ENCODE peak calls at places on chromosomes 3 and 15, in four cellular contexts. Y is left lung, W is hepatocyte, U is ascending aorta. L is an unnamed sample.

GRCh38 chr15:91289324-91289723 is 189.3 kb downstream of the SV2B start:
- DNase-seq in U (no peak), W (no peak), Y (no peak), L (no peak)

GRCh38 chr15:100958326-100959065 is 39.3 kb downstream of the LRRK1 start:
- DNase-seq in W (no peak), U (no peak), Y (no peak), L (no peak)

GRCh38 chr3:191148131-191148530 is 50.9 kb upstream of the OSTN start:
- DNase-seq in U (no peak), Y (no peak), W (no peak), L (no peak)

GRCh38 chr15:46676233-46677206 is 1040.8 kb upstream of the SEMA6D start:
- DNase-seq in Y (no peak), W (no peak), U (no peak), L (no peak)

GRCh38 chr15:62940755-62941361 is 101.7 kb upstream of the TPM1 start:
- DNase-seq in U (peak), W (peak), Y (peak), L (no peak)

GRCh38 chr15:69509131-69509530 is 56.5 kb downstream of the RPLP1 start:
- DNase-seq in U (no peak), Y (no peak), W (no peak), L (no peak)

GRCh38 chr15:32657198-32657886 is 15.8 kb downstream of the SCG5 start:
- DNase-seq in U (no peak), W (no peak), Y (no peak), L (no peak)

GRCh38 chr3:125117631-125118191 is 61.9 kb upstream of the HEG1 start:
- DNase-seq in W (no peak), Y (no peak), U (no peak), L (no peak)

GRCh38 chr3:138081371-138082084 is 33.9 kb downstream of the DZIP1L start:
- DNase-seq in Y (no peak), U (no peak), W (no peak), L (no peak)

GRCh38 chr15:62549345-62549970 is 384.4 kb upstream of the C2CD4B start:
- DNase-seq in W (peak), U (no peak), Y (no peak), L (no peak)

GRCh38 chr3:140974900-140975299 is 33.3 kb downstream of the SLC25A36 start:
- DNase-seq in U (no peak), W (no peak), Y (no peak), L (no peak)

GRCh38 chr3:179174316-179174715 is 26.2 kb downstream of the PIK3CA start:
- DNase-seq in Y (no peak), U (no peak), W (no peak), L (no peak)

GRCh38 chr15:35312355-35312754 is 227.3 kb upstream of the NANOGP8 start:
- DNase-seq in W (no peak), Y (no peak), U (no peak), L (no peak)

GRCh38 chr3:187015903-187016638 is 85.7 kb downstream of the ST6GAL1 start:
- DNase-seq in Y (no peak), U (no peak), W (no peak), L (no peak)

GRCh38 chr3:5321941-5322340 is 134.4 kb downstream of the EDEM1 start:
- DNase-seq in U (no peak), Y (no peak), W (no peak), L (no peak)

GRCh38 chr15:77500986-77501385 is 80.3 kb downstream of the HMG20A start:
- DNase-seq in Y (no peak), W (no peak), U (no peak), L (peak)

GRCh38 chr3:169348981-169349942 is 314.2 kb downstream of the MECOM start:
- DNase-seq in U (no peak), Y (no peak), W (peak), L (no peak)

GRCh38 chr3:196122688-196123046 is 40.8 kb upstream of the TFRC start:
- DNase-seq in W (no peak), U (no peak), Y (no peak), L (no peak)

GRCh38 chr3:196128172-196128843 is 46.4 kb upstream of the TFRC start:
- DNase-seq in U (no peak), W (no peak), Y (no peak), L (no peak)

GRCh38 chr3:196131921-196132320 is 50.0 kb upstream of the TFRC start:
- DNase-seq in U (no peak), W (no peak), Y (no peak), L (no peak)

GRCh38 chr3:196124608-196125007 is 42.7 kb upstream of the TFRC start:
- DNase-seq in U (no peak), W (no peak), Y (no peak), L (no peak)

DNA sequence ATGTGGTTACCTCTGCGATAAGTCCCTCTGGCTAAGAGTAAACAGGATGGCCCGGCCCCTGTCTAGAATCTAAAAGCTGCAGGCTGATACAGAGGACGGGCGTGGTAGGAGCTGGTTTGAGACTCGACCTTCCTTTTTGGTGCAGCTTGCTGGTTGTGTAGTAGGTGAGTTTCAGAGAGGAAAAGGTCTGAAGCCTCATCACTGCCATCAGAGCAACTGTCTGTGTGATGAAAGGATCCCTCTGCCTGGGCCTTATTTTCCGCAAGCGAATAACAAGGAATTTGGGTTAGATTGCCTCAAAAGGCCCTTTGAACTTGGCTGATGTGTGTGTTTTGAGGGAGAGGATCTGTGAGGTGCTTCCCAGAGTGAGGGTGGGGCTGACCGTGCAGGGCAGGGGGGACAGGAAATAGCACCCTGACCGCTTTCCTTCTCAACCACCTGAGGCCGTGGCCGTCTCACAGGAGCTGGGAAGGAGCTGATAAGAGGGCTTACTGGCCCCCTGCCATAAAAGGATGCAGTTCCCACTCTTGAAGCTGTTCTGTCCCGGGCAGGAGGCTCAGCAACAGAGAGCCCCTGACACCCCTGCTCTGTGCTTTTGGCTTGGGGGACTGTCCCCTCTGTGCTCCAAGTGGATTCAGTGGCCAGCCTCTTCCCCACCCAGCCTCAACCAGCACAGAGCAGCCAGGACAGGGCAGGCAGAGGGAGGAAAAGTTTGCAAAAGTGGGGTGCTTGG is 45.6 kb upstream of the TFRC start:
- DNase-seq in U (no peak), Y (no peak), W (peak), L (no peak)
- TF ChIP-seq CTCF in U (no peak), Y (no peak), W (no peak), L (no peak)

GRCh38 chr3:181565416-181565815 is 146.3 kb upstream of the SOX2 start:
- DNase-seq in W (no peak), Y (no peak), U (no peak), L (no peak)

GRCh38 chr3:181561605-181562031 is 150.1 kb upstream of the SOX2 start:
- DNase-seq in U (no peak), Y (no peak), W (no peak), L (no peak)

GRCh38 chr3:181567446-181568075 is 144.2 kb upstream of the SOX2 start:
- DNase-seq in Y (no peak), W (no peak), U (no peak), L (no peak)

GRCh38 chr3:181561130-181561529 is 150.6 kb upstream of the SOX2 start:
- DNase-seq in W (no peak), U (no peak), Y (no peak), L (no peak)

GRCh38 chr3:181564222-181564621 is 147.5 kb upstream of the SOX2 start:
- DNase-seq in U (no peak), W (no peak), Y (no peak), L (no peak)
- TF ChIP-seq CTCF in U (no peak), W (no peak), Y (no peak), L (no peak)

DNA sequence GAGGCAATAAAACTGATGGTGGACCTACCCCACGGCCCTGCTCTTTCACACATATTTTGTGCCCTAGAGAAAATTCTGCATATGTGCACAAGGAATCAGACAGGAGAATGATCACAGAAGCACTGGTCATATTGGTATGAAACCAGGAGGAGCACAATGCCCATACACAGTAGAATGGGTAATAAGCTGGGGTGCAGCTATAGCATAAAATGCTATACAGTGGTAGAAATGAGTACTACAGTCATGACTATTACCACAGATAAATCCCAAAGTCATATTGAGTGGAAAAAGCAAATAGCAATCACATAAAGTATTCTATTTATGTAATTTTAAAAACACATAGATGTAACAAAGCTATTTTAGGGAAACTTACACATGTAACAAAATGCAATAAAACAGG is 175.9 kb upstream of the SLC24A5 start:
- DNase-seq in Y (no peak), W (no peak), U (no peak), L (no peak)
- TF ChIP-seq CTCF in Y (no peak), W (no peak), U (no peak), L (no peak)

GRCh38 chr3:193933451-193933850 is 202.5 kb upstream of the HES1 start:
- DNase-seq in W (no peak), U (no peak), Y (no peak), L (no peak)

GRCh38 chr3:193929373-193929772 is 206.6 kb upstream of the HES1 start:
- DNase-seq in Y (no peak), W (no peak), U (no peak), L (no peak)

GRCh38 chr3:193932576-193932975 is 203.4 kb upstream of the HES1 start:
- DNase-seq in U (no peak), W (no peak), Y (no peak), L (no peak)

GRCh38 chr3:193928354-193929209 is 207.4 kb upstream of the HES1 start:
- DNase-seq in Y (no peak), U (no peak), W (peak), L (no peak)

DNA sequence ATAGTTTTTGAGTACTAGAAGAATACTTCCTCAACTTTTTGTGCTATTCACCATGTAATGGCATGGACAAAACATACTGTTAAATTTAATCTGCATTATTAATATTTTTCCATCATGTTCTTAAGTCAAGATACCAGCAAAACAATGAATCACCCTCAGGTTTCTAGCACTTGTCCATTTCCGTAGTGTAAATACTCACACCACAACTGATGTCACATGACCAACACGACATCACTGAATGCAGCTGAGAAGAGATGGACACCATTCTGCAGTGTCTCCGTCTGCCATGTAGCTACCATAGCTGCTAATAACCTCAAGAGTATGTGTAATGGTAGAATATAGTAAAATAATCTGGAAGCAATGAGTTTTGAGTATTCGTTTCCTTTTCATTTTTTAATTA is 205.7 kb upstream of the HES1 start:
- DNase-seq in W (no peak), Y (no peak), U (no peak), L (no peak)
- TF ChIP-seq CTCF in W (no peak), Y (no peak), U (no peak), L (no peak)

GRCh38 chr15:43126358-43126757 is 7.0 kb upstream of the TMEM62 start:
- DNase-seq in U (no peak), Y (no peak), W (no peak), L (no peak)

GRCh38 chr15:43121863-43122262 is 11.5 kb upstream of the TMEM62 start:
- DNase-seq in Y (no peak), W (no peak), U (no peak), L (no peak)

GRCh38 chr15:43127752-43128151 is 5.6 kb upstream of the TMEM62 start:
- DNase-seq in W (peak), Y (no peak), U (no peak), L (no peak)

GRCh38 chr15:43125095-43125661 is 8.2 kb upstream of the TMEM62 start:
- DNase-seq in W (no peak), U (no peak), Y (no peak), L (no peak)
- TF ChIP-seq CTCF in W (no peak), U (no peak), Y (no peak), L (no peak)

GRCh38 chr15:45589296-45589695 is 2.1 kb downstream of the BLOC1S6 start:
- DNase-seq in U (no peak), Y (no peak), W (no peak), L (no peak)
- TF ChIP-seq CTCF in U (no peak), Y (no peak), W (no peak), L (no peak)

DNA sequence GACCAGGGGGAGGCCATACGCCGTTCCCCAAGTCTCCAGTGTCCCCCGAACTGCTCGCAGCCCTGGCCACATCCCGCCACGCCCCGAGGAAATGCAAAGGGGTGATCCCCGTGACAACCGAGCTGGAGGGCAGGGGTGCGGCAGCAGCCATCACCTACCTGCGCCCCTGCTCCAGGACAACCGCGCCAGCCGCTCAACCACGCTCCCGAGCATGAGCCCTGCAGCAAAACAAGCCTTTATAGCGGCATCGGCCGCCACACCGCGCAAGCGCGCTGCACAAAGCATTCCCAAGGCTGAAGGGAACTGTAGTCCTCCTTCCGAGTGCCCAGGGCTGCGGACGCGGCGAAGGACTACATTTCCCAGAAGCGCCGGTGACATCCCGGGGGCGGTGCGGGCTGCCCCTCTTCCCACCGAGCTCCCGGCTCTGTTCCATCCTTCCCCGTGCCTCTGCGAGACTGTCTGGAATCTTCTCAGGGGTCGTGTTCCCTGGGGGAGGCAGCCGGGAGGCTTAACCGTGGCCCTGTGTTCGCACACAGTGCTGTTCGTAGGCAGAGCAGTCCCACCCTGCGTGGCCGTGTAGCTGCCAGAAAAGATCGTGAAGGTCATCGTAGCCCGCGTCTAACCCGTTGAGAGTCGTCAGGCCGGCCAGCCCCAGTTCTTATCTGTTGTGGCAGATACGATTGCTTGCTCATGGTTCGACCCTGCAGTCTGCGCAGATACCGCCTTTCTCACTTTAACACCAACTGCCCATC is at the start of gene ABCC5:
- DNase-seq in W (peak), U (peak), Y (peak), L (peak)
- TF ChIP-seq CTCF in W (peak), U (peak), Y (peak), L (no peak)